ENCODE peak calls at places on chromosomes 13 and 19, in eight cellular contexts. H, L, G, P, X, O, S and N are unnamed samples.

GRCh38 chr13:100506154-100506553 is 82.4 kb downstream of the GGACT start:
- DNase-seq in H (no peak), L (no peak), G (no peak), P (no peak), X (no peak), O (no peak), S (no peak), N (no peak)

GRCh38 chr13:97369269-97369893 is 64.6 kb upstream of the RAP2A start:
- DNase-seq in H (no peak), L (no peak), G (no peak), P (no peak), X (no peak), O (no peak), S (no peak), N (no peak)

GRCh38 chr19:49691243-49692101 is 556 bp downstream of the CPT1C start:
- DNase-seq in H (peak; percentile 14), L (peak; percentile 91), G (peak; percentile 91), P (no peak), X (peak; percentile 48), O (no peak), S (peak; percentile 27), N (peak; percentile 41)

GRCh38 chr19:30046522-30046921 is 104.5 kb downstream of the URI1 start:
- DNase-seq in H (peak; percentile 21), L (no peak), G (no peak), P (no peak), X (no peak), O (no peak), S (no peak), N (no peak)

GRCh38 chr19:17687857-17688784 is at the start of gene UNC13A:
- DNase-seq in H (peak; percentile 65), L (peak; percentile 82), G (peak; percentile 59), P (no peak), X (no peak), O (peak; percentile 48), S (peak; percentile 52), N (peak; percentile 81)

GRCh38 chr19:13036366-13036976 is 41.2 kb downstream of the NFIX start:
- DNase-seq in H (peak; percentile 48), L (no peak), G (peak; percentile 84), P (no peak), X (peak; percentile 82), O (no peak), S (no peak), N (no peak)

GRCh38 chr13:33275916-33276315 is 9.6 kb downstream of the STARD13 start:
- DNase-seq in H (no peak), L (no peak), G (no peak), P (no peak), X (no peak), O (no peak), S (no peak), N (no peak)

GRCh38 chr13:49652691-49653305 is 24.5 kb downstream of the ARL11 start:
- DNase-seq in H (peak; percentile 71), L (no peak), G (peak; percentile 26), P (no peak), X (no peak), O (no peak), S (no peak), N (no peak)

GRCh38 chr13:29901714-29902631 is 51.6 kb upstream of the UBL3 start:
- DNase-seq in H (peak; percentile 15), L (no peak), G (no peak), P (no peak), X (peak; percentile 8), O (no peak), S (peak; percentile 16), N (no peak)

GRCh38 chr19:34365463-34366401 is 736 bp downstream of the GPI start:
- DNase-seq in H (peak; percentile 35), L (peak; percentile 61), G (no peak), P (no peak), X (no peak), O (no peak), S (no peak), N (no peak)

GRCh38 chr13:99973786-99974185 is 2.2 kb upstream of the ZIC5 start:
- DNase-seq in H (no peak), L (no peak), G (no peak), P (no peak), X (no peak), O (no peak), S (no peak), N (no peak)

GRCh38 chr19:10079031-10079453 is 7.1 kb upstream of the SHFL start:
- DNase-seq in H (no peak), L (no peak), G (no peak), P (no peak), X (no peak), O (no peak), S (no peak), N (no peak)

GRCh38 chr13:98796798-98797197 is 44.3 kb upstream of the SLC15A1 start:
- DNase-seq in H (no peak), L (no peak), G (no peak), P (no peak), X (no peak), O (no peak), S (no peak), N (no peak)